ENCODE peak calls at places on chromosomes 16 and 17, in five cellular contexts. U, A, Q, T and D are unnamed samples.

GRCh38 chr16:1668612-1669319 is 9.3 kb upstream of the JPT2 start:
- DNase-seq in A (no peak), U (no peak), Q (no peak), T (no peak), D (no peak)

GRCh38 chr16:75789237-75789636 is 62.9 kb upstream of the CPHXL start:
- DNase-seq in U (no peak), T (peak), A (no peak), Q (peak), D (peak)

GRCh38 chr17:17702821-17703607 is 21.8 kb downstream of the RAI1 start:
- DNase-seq in U (peak), A (no peak), Q (peak), T (no peak), D (no peak)

GRCh38 chr17:36504156-36504545 is 17.7 kb downstream of the ZNHIT3 start:
- DNase-seq in U (no peak), Q (no peak), A (no peak), T (no peak), D (no peak)

GRCh38 chr17:55116440-55116914 is 147.9 kb downstream of the STXBP4 start:
- DNase-seq in Q (peak), T (no peak), A (no peak), U (no peak), D (no peak)

GRCh38 chr16:49382916-49383315 is 9.3 kb downstream of the C16orf78 start:
- DNase-seq in T (no peak), A (no peak), U (no peak), Q (no peak), D (no peak)

GRCh38 chr16:86100205-86101134 is 201.5 kb downstream of the IRF8 start:
- DNase-seq in T (no peak), U (no peak), A (no peak), Q (no peak), D (peak)

GRCh38 chr16:27564226-27564625 is 14.3 kb downstream of the KATNIP start:
- DNase-seq in Q (no peak), T (no peak), U (no peak), A (no peak), D (no peak)

GRCh38 chr16:17375388-17376304 is 95.1 kb downstream of the XYLT1 start:
- DNase-seq in U (no peak), Q (no peak), T (no peak), A (no peak), D (no peak)

GRCh38 chr16:2842340-2843000 is 12.4 kb downstream of the ZG16B start:
- DNase-seq in A (peak), U (peak), Q (peak), T (no peak), D (no peak)

GRCh38 chr16:85986931-85987749 is 88.2 kb downstream of the IRF8 start:
- DNase-seq in A (no peak), T (no peak), U (no peak), Q (no peak), D (no peak)

GRCh38 chr17:4433515-4434031 is at the start of gene SPNS3:
- DNase-seq in U (no peak), Q (no peak), A (no peak), T (no peak), D (no peak)

GRCh38 chr16:21158208-21159110 is at the start of gene LDAF1:
- DNase-seq in Q (peak), T (peak), U (peak), A (peak), D (no peak)

GRCh38 chr16:88817785-88818609 is 6.3 kb upstream of the APRT start:
- DNase-seq in Q (peak), U (no peak), T (no peak), A (no peak), D (no peak)

GRCh38 chr17:14744716-14745115 is 443.8 kb downstream of the HS3ST3B1 start:
- DNase-seq in A (no peak), Q (peak), T (no peak), U (no peak), D (no peak)

GRCh38 chr16:11597737-11598136 is 11.0 kb upstream of the LITAF start:
- DNase-seq in Q (peak), A (peak), U (no peak), T (no peak), D (no peak)

GRCh38 chr16:70331588-70332358 is 14.9 kb upstream of the DDX19A start:
- DNase-seq in T (no peak), U (no peak), A (peak), Q (peak), D (no peak)

GRCh38 chr17:29393451-29393850 is 3.3 kb downstream of the TAOK1 start:
- DNase-seq in A (no peak), Q (peak), T (no peak), U (no peak), D (no peak)

GRCh38 chr17:82092628-82092994 is 5.4 kb downstream of the FASN start:
- DNase-seq in T (no peak), Q (no peak), U (no peak), A (no peak), D (no peak)

DNA sequence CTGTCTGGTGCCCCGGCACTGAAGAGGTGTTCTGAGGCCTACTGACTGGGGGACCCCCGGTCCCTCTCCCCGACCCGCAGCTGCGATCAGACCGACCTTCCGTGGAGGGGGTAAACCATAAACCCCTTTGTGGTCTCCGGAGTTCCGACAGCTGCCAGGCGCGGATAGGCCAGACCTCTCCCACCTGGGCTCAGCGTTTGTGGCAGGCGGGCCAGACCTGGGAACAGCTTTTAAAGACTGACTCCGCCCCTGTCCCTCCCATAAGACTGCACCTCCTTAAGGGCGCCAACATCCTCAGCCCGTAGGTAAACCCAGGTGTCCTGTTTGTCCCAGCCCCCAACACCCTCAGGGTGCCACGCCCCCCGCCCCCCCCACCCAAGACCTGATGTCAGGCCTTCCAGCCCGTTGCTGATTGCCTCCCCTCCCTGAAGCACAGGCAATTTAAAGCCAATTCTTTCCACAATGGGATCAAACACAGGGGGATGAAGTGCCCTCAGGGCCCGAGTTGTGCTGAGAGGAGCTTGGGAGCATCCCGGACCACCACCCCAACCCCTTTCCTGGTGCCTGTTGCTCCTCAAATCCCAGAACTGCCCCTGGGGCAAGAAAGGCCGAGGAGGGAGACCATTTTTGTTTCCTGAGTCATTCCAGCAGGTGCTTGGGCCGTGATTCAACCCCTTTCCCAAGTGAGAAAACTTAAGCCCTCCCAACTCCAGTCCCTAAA is at the start of gene SOX15:
- DNase-seq in T (peak), A (peak), Q (no peak), U (no peak), D (no peak)
- TF ChIP-seq CTCF in T (no peak), A (no peak), Q (no peak), U (no peak), D (no peak)

GRCh38 chr17:75207760-75208159 is 2.3 kb downstream of the NUP85 start:
- DNase-seq in A (no peak), Q (no peak), U (no peak), T (no peak), D (no peak)

GRCh38 chr17:75208161-75208560 is 2.7 kb downstream of the NUP85 start:
- DNase-seq in Q (no peak), A (no peak), U (no peak), T (no peak), D (no peak)

GRCh38 chr17:75205037-75205792 is at the start of gene NUP85:
- DNase-seq in U (peak), A (peak), T (peak), Q (peak), D (peak)

GRCh38 chr17:75209061-75209460 is 3.6 kb downstream of the NUP85 start:
- DNase-seq in A (no peak), Q (no peak), U (no peak), T (no peak), D (no peak)

GRCh38 chr17:75205793-75206163 is 299 bp downstream of the NUP85 start:
- DNase-seq in T (no peak), A (no peak), U (no peak), Q (no peak), D (no peak)
- TF ChIP-seq CTCF in T (no peak), A (no peak), U (no peak), Q (peak), D (no peak)

GRCh38 chr17:57165754-57166153 is 80.7 kb downstream of the AKAP1 start:
- DNase-seq in Q (no peak), U (no peak), A (no peak), T (no peak), D (no peak)

GRCh38 chr17:57158795-57159194 is 73.7 kb downstream of the AKAP1 start:
- DNase-seq in A (no peak), U (no peak), Q (no peak), T (no peak), D (no peak)

GRCh38 chr17:57158296-57158695 is 73.2 kb downstream of the AKAP1 start:
- DNase-seq in A (no peak), T (peak), U (no peak), Q (no peak), D (no peak)

GRCh38 chr17:57164814-57165213 is 79.8 kb downstream of the AKAP1 start:
- DNase-seq in T (no peak), U (no peak), A (no peak), Q (no peak), D (no peak)

DNA sequence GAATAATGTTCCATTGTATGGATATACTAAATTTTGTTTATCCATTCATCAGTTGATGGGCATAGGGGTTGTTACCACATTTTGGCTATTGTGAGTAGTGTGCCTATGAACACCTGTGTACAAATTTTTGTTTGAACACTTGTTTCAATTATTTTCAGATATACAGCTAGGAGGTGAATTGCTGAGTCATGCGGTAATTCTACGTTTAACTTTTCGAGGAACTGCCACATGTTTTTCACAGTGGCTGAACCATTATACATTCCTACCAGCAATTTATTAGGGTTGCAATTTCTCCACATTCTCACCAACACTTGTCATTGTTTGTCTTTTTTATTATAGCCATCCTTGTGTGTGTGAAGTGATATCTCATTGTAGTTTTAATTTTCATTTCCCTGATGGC is 75.6 kb downstream of the AKAP1 start:
- DNase-seq in T (no peak), A (no peak), Q (no peak), U (no peak), D (no peak)
- TF ChIP-seq CTCF in T (no peak), A (no peak), Q (no peak), U (no peak), D (no peak)

GRCh38 chr17:79023886-79024771 is at the start of gene C1QTNF1:
- DNase-seq in U (peak), T (peak), A (peak), Q (peak), D (no peak)
- TF ChIP-seq CTCF in U (peak), T (no peak), A (peak), Q (peak), D (no peak)

DNA sequence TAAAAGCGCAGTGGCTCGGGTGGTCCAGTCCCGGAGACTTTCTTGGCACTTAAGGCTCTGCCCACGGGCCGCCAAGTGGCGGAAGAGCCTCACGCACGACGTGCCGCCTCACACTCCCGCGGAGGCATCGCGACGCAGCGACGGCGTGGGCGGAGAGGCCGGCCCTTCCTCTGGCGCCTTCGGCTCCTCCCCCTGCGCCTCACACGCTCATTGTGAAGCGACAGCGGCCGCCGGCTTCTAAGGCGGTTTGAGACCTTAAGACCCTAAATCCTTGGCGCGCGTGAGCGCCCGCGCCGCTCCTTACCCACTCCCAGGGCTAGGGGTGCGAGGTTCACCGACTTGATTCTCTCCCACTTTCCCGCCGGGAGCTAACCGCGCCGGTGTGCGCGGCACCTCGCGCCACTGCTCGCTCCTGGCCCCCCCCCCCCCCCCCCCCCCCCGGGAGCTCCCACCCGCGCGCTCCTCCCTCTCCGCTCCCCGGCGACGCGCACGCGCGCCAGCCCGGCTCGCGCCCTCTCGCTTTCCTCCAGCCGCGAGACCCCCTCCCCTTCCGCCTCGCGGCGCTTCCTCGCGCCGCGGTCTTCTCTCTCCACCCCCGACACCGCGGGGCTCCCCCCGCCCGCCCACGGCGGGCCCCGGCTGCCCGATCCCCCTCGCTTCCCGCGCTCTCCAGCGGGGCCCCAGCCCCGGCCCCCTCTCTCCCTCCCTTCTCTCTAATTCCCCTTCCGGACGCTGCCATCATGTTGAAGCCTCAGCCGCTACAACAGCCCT is at the start of gene ATXN2L:
- DNase-seq in A (peak), T (peak), Q (peak), U (peak), D (peak)
- TF ChIP-seq CTCF in A (no peak), T (no peak), Q (no peak), U (peak), D (no peak)